ENCODE peak calls at places on chromosomes 13 and 19, in six cellular contexts. J is dorsolateral prefrontal cortex, Q is fibroblast of pulmonary artery, U is lower leg skin, V is ascending aorta, I is PC-9. M is an unnamed sample.

GRCh38 chr13:30165071-30165470 is 142.3 kb downstream of the KATNAL1 start:
- DNase-seq in J (no peak), Q (no peak), U (no peak), V (no peak), I (no peak), M (no peak)

GRCh38 chr13:27442797-27443196 is 7.6 kb downstream of the MTIF3 start:
- DNase-seq in J (no peak), Q (no peak), U (no peak), V (no peak), I (no peak), M (no peak)

GRCh38 chr13:76754414-76754813 is 131.8 kb downstream of the KCTD12 start:
- DNase-seq in J (no peak), Q (peak; percentile 95), U (no peak), V (no peak), I (no peak), M (peak; percentile 13)

GRCh38 chr19:55044771-55045716 is 7.0 kb upstream of the GP6 start:
- DNase-seq in J (no peak), Q (no peak), U (no peak), V (no peak), I (no peak), M (no peak)

GRCh38 chr13:83620535-83621220 is 261.6 kb downstream of the SLITRK1 start:
- DNase-seq in J (no peak), Q (peak; percentile 62), U (no peak), V (no peak), I (no peak), M (no peak)

GRCh38 chr19:18329035-18329376 is 6.1 kb upstream of the LSM4 start:
- DNase-seq in J (no peak), Q (no peak), U (no peak), V (no peak), I (no peak), M (no peak)

GRCh38 chr13:46964789-46965527 is 68.1 kb upstream of the HTR2A start:
- DNase-seq in J (no peak), Q (peak; percentile 45), U (no peak), V (no peak), I (no peak), M (no peak)

GRCh38 chr13:114004416-114005205 is 30.7 kb upstream of the C13orf46 start:
- DNase-seq in J (no peak), Q (peak; percentile 90), U (peak; percentile 83), V (no peak), I (peak; percentile 53), M (no peak)

GRCh38 chr19:46718157-46718933 is 1.4 kb upstream of the PRKD2 start:
- DNase-seq in J (no peak), Q (peak; percentile 34), U (no peak), V (no peak), I (no peak), M (no peak)

GRCh38 chr13:114043421-114044053 is 69.7 kb upstream of the C13orf46 start:
- DNase-seq in J (no peak), Q (peak; percentile 84), U (peak; percentile 93), V (peak; percentile 55), I (no peak), M (peak; percentile 69)

GRCh38 chr13:18962168-18962734 is 219.4 kb downstream of the TUBA3C start:
- DNase-seq in J (no peak), Q (no peak), U (no peak), V (no peak), I (no peak), M (no peak)

GRCh38 chr19:31511696-31512095 is 162.5 kb upstream of the TSHZ3 start:
- DNase-seq in J (no peak), Q (no peak), U (peak; percentile 40), V (no peak), I (no peak), M (no peak)

GRCh38 chr13:24146961-24147569 is 13.5 kb upstream of the SPATA13 start:
- DNase-seq in J (no peak), Q (no peak), U (no peak), V (no peak), I (no peak), M (no peak)

GRCh38 chr13:23796546-23796945 is 92.7 kb downstream of the MIPEP start:
- DNase-seq in J (no peak), Q (no peak), U (no peak), V (no peak), I (no peak), M (peak; percentile 46)

GRCh38 chr13:82165396-82166174 is 1716.7 kb downstream of the SLITRK1 start:
- DNase-seq in J (no peak), Q (no peak), U (no peak), V (no peak), I (peak; percentile 44), M (no peak)

GRCh38 chr13:26664942-26665341 is 95.6 kb downstream of the GPR12 start:
- DNase-seq in J (no peak), Q (no peak), U (no peak), V (no peak), I (no peak), M (no peak)

GRCh38 chr13:59680429-59681024 is 483.2 kb downstream of the DIAPH3 start:
- DNase-seq in J (no peak), Q (peak; percentile 48), U (no peak), V (no peak), I (no peak), M (no peak)

GRCh38 chr13:21297452-21297851 is 121.0 kb downstream of the MRPL57 start:
- DNase-seq in J (no peak), Q (peak; percentile 8), U (no peak), V (no peak), I (no peak), M (no peak)

GRCh38 chr13:113535381-113535781 is 44.9 kb upstream of the DCUN1D2 start:
- DNase-seq in J (no peak), Q (no peak), U (peak; percentile 53), V (no peak), I (no peak), M (no peak)

GRCh38 chr19:30371960-30372824 is at the start of gene ZNF536:
- DNase-seq in J (peak; percentile 87), Q (no peak), U (peak; percentile 34), V (no peak), I (no peak), M (no peak)

GRCh38 chr13:113877149-113877990 is 13.5 kb upstream of the GAS6 start:
- DNase-seq in J (peak; percentile 26), Q (no peak), U (peak; percentile 80), V (no peak), I (no peak), M (no peak)

GRCh38 chr13:76856141-76856571 is 30.0 kb downstream of the KCTD12 start:
- DNase-seq in J (no peak), Q (peak; percentile 75), U (no peak), V (no peak), I (no peak), M (no peak)

GRCh38 chr13:106570354-106570822 is 2.5 kb upstream of the ARGLU1 start:
- DNase-seq in J (no peak), Q (peak; percentile 76), U (peak; percentile 90), V (peak; percentile 36), I (no peak), M (peak; percentile 41)

GRCh38 chr13:43874512-43875092 is 4.9 kb downstream of the CCDC122 start:
- DNase-seq in J (no peak), Q (peak; percentile 60), U (no peak), V (no peak), I (no peak), M (no peak)

GRCh38 chr13:92954746-92955145 is 271.9 kb upstream of the GPC6 start:
- DNase-seq in J (no peak), Q (no peak), U (no peak), V (no peak), I (no peak), M (no peak)

GRCh38 chr19:48342414-48342738 is 17.0 kb downstream of the EMP3 start:
- DNase-seq in J (no peak), Q (no peak), U (no peak), V (no peak), I (no peak), M (no peak)

GRCh38 chr13:113129921-113130750 is 7.5 kb downstream of the F10 start:
- DNase-seq in J (no peak), Q (peak; percentile 41), U (peak; percentile 83), V (no peak), I (no peak), M (no peak)

GRCh38 chr13:23510544-23510916 is 59.7 kb upstream of the TNFRSF19 start:
- DNase-seq in J (no peak), Q (peak; percentile 80), U (no peak), V (no peak), I (no peak), M (no peak)

GRCh38 chr13:59277106-59277505 is 886.6 kb downstream of the DIAPH3 start:
- DNase-seq in J (no peak), Q (no peak), U (no peak), V (no peak), I (no peak), M (no peak)

GRCh38 chr13:73417012-73417615 is 358.3 kb downstream of the KLF5 start:
- DNase-seq in J (no peak), Q (no peak), U (no peak), V (no peak), I (no peak), M (no peak)
- TF ChIP-seq CTCF in J (no peak), Q (peak; percentile 9), U (no peak), V (no peak), I (no peak), M (peak; percentile 46)

GRCh38 chr19:51693246-51693645 is at the start of gene SPACA6:
- DNase-seq in J (no peak), Q (no peak), U (peak; percentile 80), V (no peak), I (no peak), M (no peak)

GRCh38 chr19:51691122-51692064 is 1.7 kb upstream of the SPACA6 start:
- DNase-seq in J (no peak), Q (peak; percentile 82), U (peak; percentile 83), V (no peak), I (no peak), M (no peak)

GRCh38 chr19:51690359-51691121 is 2.6 kb upstream of the SPACA6 start:
- DNase-seq in J (no peak), Q (peak; percentile 88), U (peak; percentile 91), V (no peak), I (peak; percentile 77), M (no peak)

GRCh38 chr19:51693819-51694218 is 689 bp downstream of the SPACA6 start:
- DNase-seq in J (no peak), Q (no peak), U (peak; percentile 32), V (no peak), I (no peak), M (no peak)

GRCh38 chr19:51692065-51692915 is 840 bp upstream of the SPACA6 start:
- DNase-seq in J (no peak), Q (no peak), U (peak; percentile 84), V (no peak), I (no peak), M (no peak)
- H3K4me3 ChIP-seq in J (peak overlapping the region; percentile 77), Q (peak overlapping the region; percentile 97), U (no peak overlapping the region), V (peak overlapping the region; percentile 7), I (no peak overlapping the region), M (no peak overlapping the region)

GRCh38 chr19:42219812-42220750 is at the start of gene ZNF526:
- DNase-seq in J (peak; percentile 97), Q (peak; percentile 97), U (peak; percentile 99), V (peak; percentile 94), I (peak; percentile 97), M (peak; percentile 66)
- TF ChIP-seq CTCF in J (no peak), Q (no peak), U (no peak), V (no peak), I (no peak), M (no peak)

GRCh38 chr19:53112286-53112685 is 9.1 kb upstream of the ZNF160 start:
- DNase-seq in J (no peak), Q (no peak), U (no peak), V (no peak), I (no peak), M (no peak)
- H3K4me3 ChIP-seq in J (no peak overlapping the region), Q (no peak overlapping the region), U (no peak overlapping the region), V (no peak overlapping the region), I (no peak overlapping the region), M (no peak overlapping the region)

M was measured in LNCaP clone FGC.